ENCODE peak calls at places on chromosomes 4 and X, in eight cellular contexts. One of them, this sample, is unnamed.

GRCh38 chrX:43805579-43805978 is 76.7 kb downstream of the MAOB start:
- DNase-seq in uterus: no peak
- DNase-seq in HuH-7.5: no peak
- DNase-seq in astrocyte: peak
- DNase-seq in EL: no peak
- DNase-seq in AG08395: no peak
- DNase-seq in cardiac fibroblast: peak
- DNase-seq in activated T-helper 1 cell treated with anti-CD3 and anti-CD28 coated beads, Interleukin-2, amount 50 U/mL, for 16 hours: no peak
- DNase-seq in this sample: no peak

GRCh38 chr4:76993787-76994641 is 44.5 kb downstream of the SEPTIN11 start:
- DNase-seq in uterus: no peak
- DNase-seq in HuH-7.5: no peak
- DNase-seq in astrocyte: no peak
- DNase-seq in EL: no peak
- DNase-seq in AG08395: no peak
- DNase-seq in cardiac fibroblast: no peak
- DNase-seq in activated T-helper 1 cell treated with anti-CD3 and anti-CD28 coated beads, Interleukin-2, amount 50 U/mL, for 16 hours: peak
- DNase-seq in this sample: no peak

GRCh38 chr4:182600093-182600492 is 317.1 kb downstream of the DCTD start:
- DNase-seq in uterus: no peak
- DNase-seq in HuH-7.5: no peak
- DNase-seq in astrocyte: peak
- DNase-seq in EL: no peak
- DNase-seq in AG08395: peak
- DNase-seq in cardiac fibroblast: no peak
- DNase-seq in activated T-helper 1 cell treated with anti-CD3 and anti-CD28 coated beads, Interleukin-2, amount 50 U/mL, for 16 hours: no peak
- DNase-seq in this sample: no peak

GRCh38 chr4:122689972-122690371 is 42.5 kb upstream of the BBS12 start:
- DNase-seq in uterus: no peak
- DNase-seq in HuH-7.5: no peak
- DNase-seq in astrocyte: no peak
- DNase-seq in EL: no peak
- DNase-seq in AG08395: no peak
- DNase-seq in cardiac fibroblast: no peak
- DNase-seq in activated T-helper 1 cell treated with anti-CD3 and anti-CD28 coated beads, Interleukin-2, amount 50 U/mL, for 16 hours: no peak
- DNase-seq in this sample: no peak

GRCh38 chr4:57098945-57099344 is 11.2 kb downstream of the IGFBP7 start:
- DNase-seq in uterus: no peak
- DNase-seq in HuH-7.5: no peak
- DNase-seq in astrocyte: peak
- DNase-seq in EL: peak
- DNase-seq in AG08395: peak
- DNase-seq in cardiac fibroblast: peak
- DNase-seq in activated T-helper 1 cell treated with anti-CD3 and anti-CD28 coated beads, Interleukin-2, amount 50 U/mL, for 16 hours: no peak
- DNase-seq in this sample: no peak

GRCh38 chr4:105473340-105474109 is at the start of gene PPA2:
- DNase-seq in uterus: peak
- DNase-seq in HuH-7.5: peak
- DNase-seq in astrocyte: peak
- DNase-seq in EL: peak
- DNase-seq in AG08395: peak
- DNase-seq in cardiac fibroblast: peak
- DNase-seq in activated T-helper 1 cell treated with anti-CD3 and anti-CD28 coated beads, Interleukin-2, amount 50 U/mL, for 16 hours: peak
- DNase-seq in this sample: peak

GRCh38 chr4:169025184-169025583 is 15.1 kb upstream of the CBR4 start:
- DNase-seq in uterus: no peak
- DNase-seq in HuH-7.5: no peak
- DNase-seq in astrocyte: no peak
- DNase-seq in EL: no peak
- DNase-seq in AG08395: no peak
- DNase-seq in cardiac fibroblast: no peak
- DNase-seq in activated T-helper 1 cell treated with anti-CD3 and anti-CD28 coated beads, Interleukin-2, amount 50 U/mL, for 16 hours: no peak
- DNase-seq in this sample: no peak

GRCh38 chrX:118565853-118566252 is 70.2 kb downstream of the DOCK11 start:
- DNase-seq in uterus: no peak
- DNase-seq in HuH-7.5: no peak
- DNase-seq in astrocyte: no peak
- DNase-seq in EL: no peak
- DNase-seq in AG08395: no peak
- DNase-seq in cardiac fibroblast: no peak
- DNase-seq in activated T-helper 1 cell treated with anti-CD3 and anti-CD28 coated beads, Interleukin-2, amount 50 U/mL, for 16 hours: no peak
- DNase-seq in this sample: no peak

GRCh38 chr4:25702848-25703247 is 47.2 kb downstream of the SLC34A2 start:
- DNase-seq in uterus: no peak
- DNase-seq in HuH-7.5: no peak
- DNase-seq in astrocyte: peak
- DNase-seq in EL: peak
- DNase-seq in AG08395: peak
- DNase-seq in cardiac fibroblast: peak
- DNase-seq in activated T-helper 1 cell treated with anti-CD3 and anti-CD28 coated beads, Interleukin-2, amount 50 U/mL, for 16 hours: no peak
- DNase-seq in this sample: peak

GRCh38 chr4:76233967-76234678 is 17.4 kb upstream of the FAM47E start:
- DNase-seq in uterus: no peak
- DNase-seq in HuH-7.5: no peak
- DNase-seq in astrocyte: no peak
- DNase-seq in EL: no peak
- DNase-seq in AG08395: no peak
- DNase-seq in cardiac fibroblast: no peak
- DNase-seq in activated T-helper 1 cell treated with anti-CD3 and anti-CD28 coated beads, Interleukin-2, amount 50 U/mL, for 16 hours: no peak
- DNase-seq in this sample: no peak

GRCh38 chr4:99945718-99946345 is 586 bp downstream of the DNAJB14 start:
- DNase-seq in uterus: no peak
- DNase-seq in HuH-7.5: peak
- DNase-seq in astrocyte: peak
- DNase-seq in EL: peak
- DNase-seq in AG08395: peak
- DNase-seq in cardiac fibroblast: peak
- DNase-seq in activated T-helper 1 cell treated with anti-CD3 and anti-CD28 coated beads, Interleukin-2, amount 50 U/mL, for 16 hours: no peak
- DNase-seq in this sample: no peak